ENCODE peak calls at places on chromosome 10, in four cellular contexts. One of them, this sample, is unnamed.

GRCh38 chr10:88254091-88254490 is 329.0 kb downstream of the RNLS start:
- DNase-seq in epithelial cell of esophagus: peak
- DNase-seq in BJ: peak
- DNase-seq in A549: peak
- DNase-seq in this sample: peak

GRCh38 chr10:37240223-37240622 is 114.8 kb downstream of the ANKRD30A start:
- DNase-seq in BJ: no peak
- DNase-seq in epithelial cell of esophagus: no peak
- DNase-seq in A549: no peak
- DNase-seq in this sample: no peak

GRCh38 chr10:22761569-22762220 is 47.3 kb upstream of the PIP4K2A start:
- DNase-seq in epithelial cell of esophagus: no peak
- DNase-seq in A549: no peak
- DNase-seq in BJ: no peak
- DNase-seq in this sample: no peak

GRCh38 chr10:17851611-17852010 is 42.5 kb downstream of the MRC1 start:
- DNase-seq in A549: no peak
- DNase-seq in epithelial cell of esophagus: no peak
- DNase-seq in BJ: no peak
- DNase-seq in this sample: no peak

GRCh38 chr10:58967551-58968418 is 208.7 kb upstream of the PHYHIPL start:
- DNase-seq in A549: peak
- DNase-seq in epithelial cell of esophagus: peak
- DNase-seq in BJ: no peak
- DNase-seq in this sample: no peak

GRCh38 chr10:131556061-131556896 is 244.8 kb upstream of the TCERG1L start:
- DNase-seq in BJ: no peak
- DNase-seq in epithelial cell of esophagus: no peak
- DNase-seq in A549: no peak
- DNase-seq in this sample: no peak

GRCh38 chr10:88800152-88801125 is 2.1 kb upstream of the LIPM start:
- DNase-seq in BJ: peak
- DNase-seq in epithelial cell of esophagus: peak
- DNase-seq in A549: no peak
- DNase-seq in this sample: peak

GRCh38 chr10:133160813-133161471 is 923 bp downstream of the KNDC1 start:
- DNase-seq in epithelial cell of esophagus: no peak
- DNase-seq in A549: no peak
- DNase-seq in BJ: no peak
- DNase-seq in this sample: no peak

GRCh38 chr10:42960491-42961155 is 116.2 kb upstream of the RET start:
- DNase-seq in epithelial cell of esophagus: peak
- DNase-seq in A549: no peak
- DNase-seq in BJ: no peak
- DNase-seq in this sample: peak

GRCh38 chr10:72035488-72035887 is 52.9 kb downstream of the SPOCK2 start:
- DNase-seq in epithelial cell of esophagus: no peak
- DNase-seq in A549: no peak
- DNase-seq in BJ: no peak
- DNase-seq in this sample: no peak

GRCh38 chr10:69333205-69333604 is 54.9 kb downstream of the HK1 start:
- DNase-seq in A549: no peak
- DNase-seq in BJ: no peak
- DNase-seq in epithelial cell of esophagus: peak
- DNase-seq in this sample: peak

GRCh38 chr10:77564781-77565589 is 72.6 kb downstream of the KCNMA1 start:
- DNase-seq in epithelial cell of esophagus: peak
- DNase-seq in BJ: peak
- DNase-seq in A549: peak
- DNase-seq in this sample: no peak

GRCh38 chr10:132904169-132904813 is 38.1 kb downstream of the CFAP46 start:
- DNase-seq in BJ: no peak
- DNase-seq in epithelial cell of esophagus: no peak
- DNase-seq in A549: peak
- DNase-seq in this sample: peak

GRCh38 chr10:65931291-65932080 is 994.4 kb upstream of the LRRTM3 start:
- DNase-seq in A549: no peak
- DNase-seq in BJ: no peak
- DNase-seq in epithelial cell of esophagus: no peak
- DNase-seq in this sample: no peak

GRCh38 chr10:11810313-11810766 is 12.8 kb upstream of the PROSER2 start:
- DNase-seq in A549: no peak
- DNase-seq in epithelial cell of esophagus: peak
- DNase-seq in BJ: no peak
- DNase-seq in this sample: peak

GRCh38 chr10:130333185-130333584 is 197.0 kb downstream of the GLRX3 start:
- DNase-seq in epithelial cell of esophagus: no peak
- DNase-seq in A549: no peak
- DNase-seq in BJ: no peak
- DNase-seq in this sample: no peak

GRCh38 chr10:1708746-1709145 is 28.6 kb downstream of the ADARB2 start:
- DNase-seq in A549: no peak
- DNase-seq in epithelial cell of esophagus: no peak
- DNase-seq in BJ: no peak
- DNase-seq in this sample: no peak

GRCh38 chr10:130428936-130429335 is 292.7 kb downstream of the GLRX3 start:
- DNase-seq in A549: no peak
- DNase-seq in epithelial cell of esophagus: no peak
- DNase-seq in BJ: no peak
- DNase-seq in this sample: no peak

GRCh38 chr10:117460846-117461765 is 81.4 kb upstream of the EMX2 start:
- DNase-seq in BJ: peak
- DNase-seq in A549: no peak
- DNase-seq in epithelial cell of esophagus: no peak
- DNase-seq in this sample: no peak

GRCh38 chr10:111486346-111486745 is 409.5 kb downstream of the ADRA2A start:
- DNase-seq in BJ: no peak
- DNase-seq in epithelial cell of esophagus: no peak
- DNase-seq in A549: no peak
- DNase-seq in this sample: no peak

GRCh38 chr10:104478380-104478779 is 124.7 kb downstream of the CFAP58 start:
- DNase-seq in epithelial cell of esophagus: no peak
- DNase-seq in BJ: no peak
- DNase-seq in A549: no peak
- DNase-seq in this sample: no peak

GRCh38 chr10:13099144-13099665 is 758 bp upstream of the OPTN start:
- DNase-seq in A549: peak
- DNase-seq in BJ: no peak
- DNase-seq in epithelial cell of esophagus: peak
- DNase-seq in this sample: peak
- TF ChIP-seq CTCF in A549: no peak
- TF ChIP-seq CTCF in BJ: peak
- TF ChIP-seq CTCF in epithelial cell of esophagus: peak
- TF ChIP-seq CTCF in this sample: peak

DNA sequence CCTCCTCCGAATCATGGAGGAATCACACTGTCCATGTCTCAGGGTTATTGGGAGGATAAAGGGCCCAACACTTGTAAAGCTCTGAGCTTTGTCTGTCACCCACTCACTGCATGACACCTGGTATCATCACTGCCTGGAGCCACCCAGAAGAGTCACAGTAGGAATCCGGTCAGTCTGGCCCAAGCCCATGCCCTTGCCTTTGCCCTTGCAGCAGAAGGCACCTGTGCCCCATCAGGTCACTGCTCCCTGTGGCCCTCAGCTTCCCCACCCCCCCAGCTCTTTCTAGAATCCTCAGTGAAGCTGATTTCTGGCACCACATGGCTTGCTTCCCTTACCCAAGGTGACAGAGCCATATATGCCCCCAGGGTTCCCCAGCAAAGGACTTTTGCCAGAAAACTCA is 14.4 kb downstream of the LDB3 start:
- DNase-seq in BJ: no peak
- DNase-seq in A549: no peak
- DNase-seq in epithelial cell of esophagus: no peak
- DNase-seq in this sample: no peak
- H3K4me3 ChIP-seq in BJ: no peak
- H3K4me3 ChIP-seq in A549: no peak
- H3K4me3 ChIP-seq in epithelial cell of esophagus: no peak
- H3K4me3 ChIP-seq in this sample: no peak

GRCh38 chr10:122342293-122343134 is 32.0 kb upstream of the PLEKHA1 start:
- DNase-seq in BJ: peak
- DNase-seq in epithelial cell of esophagus: peak
- DNase-seq in A549: peak
- DNase-seq in this sample: peak
- TF ChIP-seq CTCF in BJ: peak
- TF ChIP-seq CTCF in epithelial cell of esophagus: peak
- TF ChIP-seq CTCF in A549: peak
- TF ChIP-seq CTCF in this sample: peak

DNA sequence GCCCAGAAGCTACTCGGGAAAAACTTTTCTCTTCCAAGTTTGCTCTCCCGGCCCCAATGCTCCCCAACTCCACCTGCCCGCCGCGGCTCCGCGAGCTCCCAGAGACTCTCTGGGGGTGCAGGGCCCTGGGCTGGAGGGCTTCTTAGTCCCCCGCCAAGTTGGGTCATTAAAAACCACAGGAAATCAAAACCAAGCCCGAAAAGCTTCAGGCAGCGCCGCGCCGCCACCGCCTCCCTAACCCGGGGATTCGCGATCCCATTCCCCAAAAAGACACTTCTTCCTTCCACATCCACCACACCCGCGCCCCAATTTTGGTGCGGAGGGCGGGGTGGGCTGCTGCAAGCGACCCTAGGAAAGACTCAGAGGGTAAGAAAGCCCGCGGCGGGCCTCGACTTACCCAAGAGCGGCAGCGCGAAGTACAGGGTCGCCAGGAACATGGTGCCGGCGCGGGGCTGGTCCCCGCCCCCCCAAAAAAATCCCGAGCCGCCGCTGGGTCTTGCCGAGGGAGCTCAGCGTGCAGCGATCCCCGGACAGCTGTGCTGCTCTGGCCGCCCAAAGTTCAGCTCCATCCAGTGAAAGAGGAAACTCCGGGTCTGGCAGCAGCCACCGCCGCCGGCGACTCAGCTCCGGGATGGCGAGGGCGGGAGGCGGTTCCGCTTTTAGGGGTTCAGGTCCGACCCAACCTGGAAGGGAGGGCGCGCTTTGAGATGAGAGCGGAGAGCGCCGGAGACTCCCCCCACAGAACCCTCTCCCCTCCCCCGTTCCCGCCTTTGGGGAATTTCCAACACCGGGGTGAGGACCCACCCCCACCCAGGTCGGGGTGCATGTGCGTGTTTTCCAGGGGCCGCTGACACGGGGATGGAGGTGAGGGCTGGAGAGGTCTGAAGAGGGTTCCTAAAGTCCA is 1.2 kb downstream of the GFRA1 start:
- DNase-seq in BJ: no peak
- DNase-seq in epithelial cell of esophagus: no peak
- DNase-seq in A549: peak
- DNase-seq in this sample: no peak
- H3K4me3 ChIP-seq in BJ: peak
- H3K4me3 ChIP-seq in epithelial cell of esophagus: peak
- H3K4me3 ChIP-seq in A549: peak
- H3K4me3 ChIP-seq in this sample: peak

GRCh38 chr10:93413252-93413689 is 68.9 kb downstream of the MYOF start:
- DNase-seq in BJ: no peak
- DNase-seq in A549: no peak
- DNase-seq in epithelial cell of esophagus: peak
- DNase-seq in this sample: peak
- TF ChIP-seq CTCF in BJ: no peak
- TF ChIP-seq CTCF in A549: no peak
- TF ChIP-seq CTCF in epithelial cell of esophagus: no peak
- TF ChIP-seq CTCF in this sample: no peak

This sample was measured in choroid plexus epithelial cell.